ENCODE peak calls at places on chromosomes 2 and 18, in four cellular contexts. One of them, this sample, is unnamed.

GRCh38 chr2:26532301-26533250 is 54.7 kb upstream of the OTOF start:
- DNase-seq in astrocyte of the spinal cord: no peak
- DNase-seq in stimulated activated CD4-positive, alpha-beta T cell treated with anti-CD3 and anti-CD28 coated beads, Interleukin-2, amount 100 ng/mL, for 24 hours: no peak
- DNase-seq in activated naive CD4-positive, alpha-beta T cell: no peak
- DNase-seq in this sample: no peak

GRCh38 chr2:241555711-241556110 is 2.8 kb upstream of the BOK start:
- DNase-seq in astrocyte of the spinal cord: no peak
- DNase-seq in activated naive CD4-positive, alpha-beta T cell: no peak
- DNase-seq in stimulated activated CD4-positive, alpha-beta T cell treated with anti-CD3 and anti-CD28 coated beads, Interleukin-2, amount 100 ng/mL, for 24 hours: no peak
- DNase-seq in this sample: no peak

GRCh38 chr2:81645750-81646301 is 1341.3 kb upstream of the LRRTM1 start:
- DNase-seq in stimulated activated CD4-positive, alpha-beta T cell treated with anti-CD3 and anti-CD28 coated beads, Interleukin-2, amount 100 ng/mL, for 24 hours: no peak
- DNase-seq in astrocyte of the spinal cord: no peak
- DNase-seq in activated naive CD4-positive, alpha-beta T cell: no peak
- DNase-seq in this sample: no peak

GRCh38 chr2:37637122-37637875 is 34.1 kb downstream of the CDC42EP3 start:
- DNase-seq in astrocyte of the spinal cord: no peak
- DNase-seq in stimulated activated CD4-positive, alpha-beta T cell treated with anti-CD3 and anti-CD28 coated beads, Interleukin-2, amount 100 ng/mL, for 24 hours: no peak
- DNase-seq in activated naive CD4-positive, alpha-beta T cell: no peak
- DNase-seq in this sample: no peak

GRCh38 chr2:86035371-86035882 is 70.3 kb downstream of the POLR1A start:
- DNase-seq in stimulated activated CD4-positive, alpha-beta T cell treated with anti-CD3 and anti-CD28 coated beads, Interleukin-2, amount 100 ng/mL, for 24 hours: no peak
- DNase-seq in activated naive CD4-positive, alpha-beta T cell: no peak
- DNase-seq in astrocyte of the spinal cord: no peak
- DNase-seq in this sample: no peak

GRCh38 chr2:236604971-236605734 is 35.5 kb downstream of the ACKR3 start:
- DNase-seq in astrocyte of the spinal cord: no peak
- DNase-seq in stimulated activated CD4-positive, alpha-beta T cell treated with anti-CD3 and anti-CD28 coated beads, Interleukin-2, amount 100 ng/mL, for 24 hours: no peak
- DNase-seq in activated naive CD4-positive, alpha-beta T cell: no peak
- DNase-seq in this sample: no peak

GRCh38 chr2:63712748-63713147 is 124.0 kb downstream of the MDH1 start:
- DNase-seq in stimulated activated CD4-positive, alpha-beta T cell treated with anti-CD3 and anti-CD28 coated beads, Interleukin-2, amount 100 ng/mL, for 24 hours: no peak
- DNase-seq in astrocyte of the spinal cord: no peak
- DNase-seq in activated naive CD4-positive, alpha-beta T cell: no peak
- DNase-seq in this sample: no peak

GRCh38 chr2:86487062-86487461 is 45.9 kb downstream of the KDM3A start:
- DNase-seq in stimulated activated CD4-positive, alpha-beta T cell treated with anti-CD3 and anti-CD28 coated beads, Interleukin-2, amount 100 ng/mL, for 24 hours: no peak
- DNase-seq in astrocyte of the spinal cord: no peak
- DNase-seq in activated naive CD4-positive, alpha-beta T cell: no peak
- DNase-seq in this sample: no peak

GRCh38 chr18:37361223-37362157 is 204.1 kb downstream of the CELF4 start:
- DNase-seq in stimulated activated CD4-positive, alpha-beta T cell treated with anti-CD3 and anti-CD28 coated beads, Interleukin-2, amount 100 ng/mL, for 24 hours: no peak
- DNase-seq in astrocyte of the spinal cord: no peak
- DNase-seq in activated naive CD4-positive, alpha-beta T cell: no peak
- DNase-seq in this sample: no peak

GRCh38 chr2:130726614-130727180 is 2.2 kb upstream of the GPR148 start:
- DNase-seq in astrocyte of the spinal cord: no peak
- DNase-seq in activated naive CD4-positive, alpha-beta T cell: no peak
- DNase-seq in stimulated activated CD4-positive, alpha-beta T cell treated with anti-CD3 and anti-CD28 coated beads, Interleukin-2, amount 100 ng/mL, for 24 hours: no peak
- DNase-seq in this sample: no peak

GRCh38 chr18:28960146-28960545 is 783.2 kb upstream of the CDH2 start:
- DNase-seq in astrocyte of the spinal cord: peak
- DNase-seq in activated naive CD4-positive, alpha-beta T cell: no peak
- DNase-seq in stimulated activated CD4-positive, alpha-beta T cell treated with anti-CD3 and anti-CD28 coated beads, Interleukin-2, amount 100 ng/mL, for 24 hours: no peak
- DNase-seq in this sample: no peak

GRCh38 chr2:23566236-23567142 is 181.5 kb downstream of the KLHL29 start:
- DNase-seq in astrocyte of the spinal cord: no peak
- DNase-seq in activated naive CD4-positive, alpha-beta T cell: no peak
- DNase-seq in stimulated activated CD4-positive, alpha-beta T cell treated with anti-CD3 and anti-CD28 coated beads, Interleukin-2, amount 100 ng/mL, for 24 hours: peak
- DNase-seq in this sample: peak

GRCh38 chr2:189557373-189557772 is 23.2 kb downstream of the SLC40A1 start:
- DNase-seq in astrocyte of the spinal cord: no peak
- DNase-seq in stimulated activated CD4-positive, alpha-beta T cell treated with anti-CD3 and anti-CD28 coated beads, Interleukin-2, amount 100 ng/mL, for 24 hours: no peak
- DNase-seq in activated naive CD4-positive, alpha-beta T cell: no peak
- DNase-seq in this sample: no peak

GRCh38 chr2:226154610-226155009 is 645.0 kb downstream of the IRS1 start:
- DNase-seq in astrocyte of the spinal cord: no peak
- DNase-seq in stimulated activated CD4-positive, alpha-beta T cell treated with anti-CD3 and anti-CD28 coated beads, Interleukin-2, amount 100 ng/mL, for 24 hours: no peak
- DNase-seq in activated naive CD4-positive, alpha-beta T cell: no peak
- DNase-seq in this sample: no peak

GRCh38 chr18:73666772-73667171 is 480.9 kb downstream of the FBXO15 start:
- DNase-seq in stimulated activated CD4-positive, alpha-beta T cell treated with anti-CD3 and anti-CD28 coated beads, Interleukin-2, amount 100 ng/mL, for 24 hours: no peak
- DNase-seq in activated naive CD4-positive, alpha-beta T cell: no peak
- DNase-seq in astrocyte of the spinal cord: no peak
- DNase-seq in this sample: no peak

GRCh38 chr2:238910751-238911351 is 63.0 kb downstream of the TWIST2 start:
- DNase-seq in stimulated activated CD4-positive, alpha-beta T cell treated with anti-CD3 and anti-CD28 coated beads, Interleukin-2, amount 100 ng/mL, for 24 hours: no peak
- DNase-seq in activated naive CD4-positive, alpha-beta T cell: no peak
- DNase-seq in astrocyte of the spinal cord: no peak
- DNase-seq in this sample: no peak

GRCh38 chr2:197433770-197434438 is 924 bp downstream of the SF3B1 start:
- DNase-seq in stimulated activated CD4-positive, alpha-beta T cell treated with anti-CD3 and anti-CD28 coated beads, Interleukin-2, amount 100 ng/mL, for 24 hours: no peak
- DNase-seq in activated naive CD4-positive, alpha-beta T cell: no peak
- DNase-seq in astrocyte of the spinal cord: peak
- DNase-seq in this sample: no peak

GRCh38 chr2:58973831-58974281 is 732.7 kb upstream of the FANCL start:
- DNase-seq in stimulated activated CD4-positive, alpha-beta T cell treated with anti-CD3 and anti-CD28 coated beads, Interleukin-2, amount 100 ng/mL, for 24 hours: no peak
- DNase-seq in activated naive CD4-positive, alpha-beta T cell: no peak
- DNase-seq in astrocyte of the spinal cord: no peak
- DNase-seq in this sample: no peak

GRCh38 chr2:125405816-125406215 is 1250.1 kb upstream of the GYPC start:
- DNase-seq in activated naive CD4-positive, alpha-beta T cell: no peak
- DNase-seq in stimulated activated CD4-positive, alpha-beta T cell treated with anti-CD3 and anti-CD28 coated beads, Interleukin-2, amount 100 ng/mL, for 24 hours: no peak
- DNase-seq in astrocyte of the spinal cord: peak
- DNase-seq in this sample: no peak

GRCh38 chr2:201496785-201497184 is 45.2 kb downstream of the STRADB start:
- DNase-seq in activated naive CD4-positive, alpha-beta T cell: no peak
- DNase-seq in stimulated activated CD4-positive, alpha-beta T cell treated with anti-CD3 and anti-CD28 coated beads, Interleukin-2, amount 100 ng/mL, for 24 hours: no peak
- DNase-seq in astrocyte of the spinal cord: no peak
- DNase-seq in this sample: no peak

GRCh38 chr2:28661589-28662001 is 90.0 kb upstream of the PPP1CB start:
- DNase-seq in activated naive CD4-positive, alpha-beta T cell: no peak
- DNase-seq in astrocyte of the spinal cord: peak
- DNase-seq in stimulated activated CD4-positive, alpha-beta T cell treated with anti-CD3 and anti-CD28 coated beads, Interleukin-2, amount 100 ng/mL, for 24 hours: no peak
- DNase-seq in this sample: no peak

GRCh38 chr2:112583497-112584133 is 794 bp upstream of the CHCHD5 start:
- DNase-seq in activated naive CD4-positive, alpha-beta T cell: no peak
- DNase-seq in stimulated activated CD4-positive, alpha-beta T cell treated with anti-CD3 and anti-CD28 coated beads, Interleukin-2, amount 100 ng/mL, for 24 hours: no peak
- DNase-seq in astrocyte of the spinal cord: peak
- DNase-seq in this sample: no peak

GRCh38 chr2:183070942-183071844 is 7.4 kb upstream of the DUSP19 start:
- DNase-seq in activated naive CD4-positive, alpha-beta T cell: no peak
- DNase-seq in astrocyte of the spinal cord: peak
- DNase-seq in stimulated activated CD4-positive, alpha-beta T cell treated with anti-CD3 and anti-CD28 coated beads, Interleukin-2, amount 100 ng/mL, for 24 hours: peak
- DNase-seq in this sample: no peak

GRCh38 chr2:88658318-88658717 is 31.1 kb upstream of the EIF2AK3 start:
- DNase-seq in astrocyte of the spinal cord: no peak
- DNase-seq in activated naive CD4-positive, alpha-beta T cell: no peak
- DNase-seq in stimulated activated CD4-positive, alpha-beta T cell treated with anti-CD3 and anti-CD28 coated beads, Interleukin-2, amount 100 ng/mL, for 24 hours: no peak
- DNase-seq in this sample: no peak

GRCh38 chr2:123935405-123935804 is 89.7 kb upstream of the CNTNAP5 start:
- DNase-seq in activated naive CD4-positive, alpha-beta T cell: no peak
- DNase-seq in astrocyte of the spinal cord: no peak
- DNase-seq in stimulated activated CD4-positive, alpha-beta T cell treated with anti-CD3 and anti-CD28 coated beads, Interleukin-2, amount 100 ng/mL, for 24 hours: no peak
- DNase-seq in this sample: no peak